ENCODE peak calls at places on chromosome 3, in five cellular contexts. O is MCF 10A, F is pancreas, T is cardiac muscle cell, W is left ventricle myocardium inferior. H is an unnamed sample.
A peak's percentile ranks its signal among the peaks of the same experiment; 100 is the strongest.

GRCh38 chr3:190258634-190259033 is 63.6 kb downstream of the CLDN1 start:
- DNase-seq in O (no peak), F (no peak), T (peak; percentile 2), W (peak; percentile 13), H (no peak)

GRCh38 chr3:72277710-72278109 is 492.8 kb upstream of the PROK2 start:
- DNase-seq in O (no peak), F (no peak), T (no peak), W (no peak), H (no peak)

GRCh38 chr3:192422321-192422997 is 304.9 kb downstream of the FGF12 start:
- DNase-seq in O (peak; percentile 21), F (no peak), T (no peak), W (no peak), H (peak; percentile 43)

GRCh38 chr3:144259267-144259666 is 287.6 kb downstream of the DIPK2A start:
- DNase-seq in O (no peak), F (no peak), T (no peak), W (no peak), H (no peak)

GRCh38 chr3:50450135-50450911 is 53.1 kb downstream of the CACNA2D2 start:
- DNase-seq in O (no peak), F (peak; percentile 48), T (no peak), W (peak; percentile 40), H (no peak)

GRCh38 chr3:179865876-179866505 is 170.7 kb downstream of the PEX5L start:
- DNase-seq in O (no peak), F (no peak), T (no peak), W (no peak), H (no peak)

GRCh38 chr3:24270744-24271143 is 223.9 kb downstream of the THRB start:
- DNase-seq in O (no peak), F (no peak), T (no peak), W (no peak), H (no peak)

GRCh38 chr3:9168230-9168629 is 81.2 kb downstream of the SRGAP3 start:
- DNase-seq in O (no peak), F (no peak), T (peak; percentile 32), W (no peak), H (no peak)

GRCh38 chr3:124985358-124985757 is 50.8 kb upstream of the MUC13 start:
- DNase-seq in O (peak; percentile 78), F (no peak), T (no peak), W (no peak), H (peak; percentile 79)

GRCh38 chr3:106765342-106765741 is 611.9 kb upstream of the CCDC54 start:
- DNase-seq in O (peak; percentile 99), F (no peak), T (no peak), W (no peak), H (peak; percentile 82)

GRCh38 chr3:31531465-31531991 is 1.2 kb upstream of the STT3B start:
- DNase-seq in O (no peak), F (no peak), T (peak; percentile 9), W (no peak), H (no peak)
- TF ChIP-seq CTCF in O (peak; percentile 8), F (no peak), T (peak; percentile 36), W (peak; percentile 34), H (peak; percentile 27)

GRCh38 chr3:191261304-191261638 is 62.2 kb downstream of the OSTN start:
- DNase-seq in O (no peak), F (no peak), T (no peak), W (no peak), H (no peak)

GRCh38 chr3:191259486-191259885 is 60.4 kb downstream of the OSTN start:
- DNase-seq in O (no peak), F (no peak), T (no peak), W (no peak), H (no peak)

GRCh38 chr3:191263365-191263764 is 64.3 kb downstream of the OSTN start:
- DNase-seq in O (no peak), F (no peak), T (no peak), W (no peak), H (no peak)

GRCh38 chr3:191262650-191263049 is 63.6 kb downstream of the OSTN start:
- DNase-seq in O (no peak), F (no peak), T (no peak), W (no peak), H (no peak)

GRCh38 chr3:191260431-191261303 is 61.6 kb downstream of the OSTN start:
- DNase-seq in O (no peak), F (no peak), T (no peak), W (no peak), H (no peak)
- TF ChIP-seq CTCF in O (no peak), F (no peak), T (no peak), W (no peak), H (no peak)

DNA sequence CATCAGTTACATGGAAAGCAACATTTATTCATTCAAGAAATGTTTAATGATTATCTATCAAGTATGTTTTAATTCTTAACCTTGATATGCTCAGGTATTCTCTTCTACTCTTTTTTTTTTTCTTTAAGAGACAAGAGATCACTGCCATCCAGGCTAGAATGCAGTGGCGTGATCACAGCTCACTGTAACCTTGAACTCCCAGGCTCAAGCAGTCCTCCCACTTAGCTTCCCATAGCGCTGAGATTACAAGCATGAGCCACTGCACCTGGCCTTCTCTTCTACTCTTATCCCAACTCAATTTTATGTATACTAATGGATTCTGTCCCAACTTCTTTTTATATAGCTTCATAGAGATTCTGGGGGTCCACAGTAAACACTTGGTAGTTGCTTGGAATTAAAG is 50.9 kb downstream of the SETD2 start:
- DNase-seq in O (no peak), F (no peak), T (no peak), W (no peak), H (no peak)
- TF ChIP-seq CTCF in O (no peak), F (no peak), T (no peak), W (no peak), H (no peak)

DNA sequence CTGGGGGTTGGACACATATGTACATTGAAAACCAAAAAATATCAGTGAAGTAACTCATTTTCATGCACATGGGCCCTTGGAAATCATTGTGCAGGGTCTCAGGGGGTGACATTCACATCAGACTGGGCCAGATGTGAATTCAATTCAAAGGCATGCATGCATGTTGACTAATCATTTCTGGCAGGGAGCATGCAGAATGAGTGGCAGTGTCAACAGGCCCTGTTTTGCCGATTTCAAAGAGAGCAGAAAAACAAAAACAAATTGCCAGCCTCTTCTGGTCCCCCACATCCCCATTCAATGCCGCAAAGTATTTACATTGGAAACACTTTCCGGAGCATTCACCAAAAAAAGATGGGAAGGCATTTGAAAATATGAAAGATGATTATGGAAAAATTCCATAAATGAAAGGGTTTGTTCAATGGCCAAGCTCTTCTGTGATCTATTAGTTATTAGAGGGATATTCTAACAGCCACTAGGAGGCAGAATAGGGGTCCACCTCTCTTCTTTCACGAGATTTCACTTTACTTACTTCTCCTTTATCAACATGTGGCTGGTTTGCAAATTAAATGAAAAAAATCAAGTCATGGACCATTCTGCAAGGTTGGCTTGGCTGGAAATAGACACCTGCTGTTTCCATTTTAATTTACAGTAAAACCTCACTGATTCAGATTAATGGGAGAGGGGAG is 119.9 kb upstream of the FEZF2 start:
- DNase-seq in O (peak; percentile 4), F (no peak), T (no peak), W (no peak), H (no peak)
- TF ChIP-seq CTCF in O (no peak), F (no peak), T (peak; percentile 25), W (no peak), H (no peak)

GRCh38 chr3:138267083-138267482 is 62.6 kb downstream of the NME9 start:
- DNase-seq in O (no peak), F (no peak), T (no peak), W (no peak), H (no peak)

GRCh38 chr3:138265745-138266144 is 63.9 kb downstream of the NME9 start:
- DNase-seq in O (no peak), F (no peak), T (no peak), W (no peak), H (no peak)

GRCh38 chr3:138260636-138261035 is 69.0 kb downstream of the NME9 start:
- DNase-seq in O (no peak), F (no peak), T (no peak), W (no peak), H (no peak)

GRCh38 chr3:138259126-138259525 is 70.5 kb downstream of the NME9 start:
- DNase-seq in O (no peak), F (no peak), T (no peak), W (no peak), H (no peak)

GRCh38 chr3:138263104-138263503 is 66.5 kb downstream of the NME9 start:
- DNase-seq in O (no peak), F (no peak), T (peak; percentile 6), W (no peak), H (no peak)
- TF ChIP-seq CTCF in O (no peak), F (no peak), T (no peak), W (peak; percentile 21), H (no peak)

GRCh38 chr3:98824256-98824655 is 61.1 kb downstream of the ST3GAL6 start:
- DNase-seq in O (no peak), F (no peak), T (no peak), W (no peak), H (no peak)
- TF ChIP-seq CTCF in O (no peak), F (no peak), T (peak; percentile 33), W (peak; percentile 21), H (no peak)

GRCh38 chr3:117080899-117081298 is 371.3 kb downstream of the TUSC7 start:
- DNase-seq in O (no peak), F (no peak), T (no peak), W (no peak), H (no peak)

GRCh38 chr3:117084277-117084676 is 374.7 kb downstream of the TUSC7 start:
- DNase-seq in O (no peak), F (no peak), T (no peak), W (no peak), H (no peak)

DNA sequence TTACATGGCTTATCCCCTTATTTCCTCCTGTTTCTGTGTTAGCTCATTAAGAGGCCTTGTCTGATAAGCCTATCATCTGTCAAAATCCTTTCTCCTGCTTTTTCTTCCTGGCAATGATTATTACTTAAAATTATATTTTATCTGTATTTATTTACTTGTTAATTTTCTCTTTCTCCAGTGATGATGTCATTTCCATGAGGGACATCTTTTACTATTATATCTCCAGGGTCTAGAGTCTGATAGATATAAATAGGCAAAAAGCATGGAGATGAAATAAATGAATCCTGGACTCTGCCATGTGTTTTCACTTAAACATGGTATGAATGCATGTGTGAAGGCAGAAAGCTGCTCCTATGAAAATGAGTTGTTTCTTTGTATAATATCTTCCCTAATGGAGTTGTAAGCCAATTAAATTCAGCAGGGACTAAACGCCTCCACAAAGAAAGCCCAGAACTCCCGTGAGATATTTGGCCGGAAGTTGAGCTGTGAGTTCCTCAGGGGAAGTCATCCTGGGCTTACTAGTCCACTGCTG is 375.2 kb downstream of the TUSC7 start:
- DNase-seq in O (no peak), F (no peak), T (no peak), W (no peak), H (no peak)
- TF ChIP-seq CTCF in O (no peak), F (no peak), T (no peak), W (no peak), H (no peak)

DNA sequence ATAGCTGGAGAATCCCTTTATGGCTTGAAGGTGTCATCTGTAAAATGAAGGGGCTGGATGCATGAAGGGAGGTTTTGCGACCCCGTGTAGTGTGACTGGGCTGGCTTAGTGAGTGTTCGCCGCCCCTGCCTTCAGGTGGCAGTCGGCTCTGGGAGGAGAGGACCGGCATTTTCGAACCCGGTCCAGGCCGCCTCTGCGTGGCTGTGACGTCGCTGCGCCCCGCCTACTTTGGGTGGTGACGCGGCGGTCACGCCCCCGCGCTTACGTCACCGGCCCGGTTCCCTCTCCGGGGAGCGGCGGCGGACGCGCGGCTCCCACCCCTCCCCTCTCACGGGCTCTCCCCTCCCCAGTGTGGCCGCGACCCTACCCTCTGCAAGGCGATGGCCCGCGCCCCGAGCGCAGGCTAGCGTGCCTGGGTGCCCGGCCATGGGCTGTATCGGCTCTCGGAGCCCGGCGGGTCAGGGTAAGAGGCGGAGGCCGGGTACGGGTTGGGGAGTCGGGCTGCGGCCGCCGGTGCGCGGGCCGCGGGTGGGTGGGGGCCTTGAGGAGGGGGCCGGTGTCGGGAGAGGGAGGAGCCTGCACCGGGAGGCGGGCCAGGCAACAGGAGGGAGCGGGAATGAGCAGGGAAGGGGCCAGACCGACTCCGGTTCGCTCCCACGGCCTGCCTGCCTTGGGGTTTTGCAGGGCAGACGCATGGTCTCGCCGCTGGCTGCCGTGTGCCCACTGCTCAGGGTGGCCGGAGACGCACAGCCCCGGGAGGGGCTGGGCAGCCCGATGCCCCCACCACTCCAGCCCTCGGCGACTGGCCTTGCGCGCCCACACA is 1.5 kb upstream of the FAM131A start:
- DNase-seq in O (peak; percentile 75), F (peak; percentile 78), T (peak; percentile 88), W (peak; percentile 89), H (peak; percentile 76)
- TF ChIP-seq CTCF in O (no peak), F (no peak), T (no peak), W (no peak), H (no peak)